ENCODE peak calls at places on chromosomes 7 and 10, in eight cellular contexts. One of them, this sample, is unnamed.

GRCh38 chr10:15361131-15361530 is 10.0 kb downstream of the FAM171A1 start:
- DNase-seq in BJ: no peak
- DNase-seq in hepatocyte: no peak
- DNase-seq in Peyer's patch: no peak
- DNase-seq in adrenal gland: no peak
- DNase-seq in fibroblast of the aortic adventitia: no peak
- DNase-seq in PC-9: no peak
- DNase-seq in lower leg skin: no peak
- DNase-seq in this sample: no peak

GRCh38 chr10:28913436-28913835 is 236.1 kb downstream of the BAMBI start:
- DNase-seq in BJ: no peak
- DNase-seq in hepatocyte: no peak
- DNase-seq in Peyer's patch: no peak
- DNase-seq in adrenal gland: no peak
- DNase-seq in fibroblast of the aortic adventitia: no peak
- DNase-seq in PC-9: no peak
- DNase-seq in lower leg skin: no peak
- DNase-seq in this sample: no peak

GRCh38 chr7:129831424-129832058 is 121.2 kb downstream of the UBE2H start:
- DNase-seq in BJ: peak
- DNase-seq in hepatocyte: peak
- DNase-seq in Peyer's patch: no peak
- DNase-seq in adrenal gland: peak
- DNase-seq in fibroblast of the aortic adventitia: peak
- DNase-seq in PC-9: peak
- DNase-seq in lower leg skin: no peak
- DNase-seq in this sample: peak

GRCh38 chr10:23994459-23995046 is 214.4 kb upstream of the KIAA1217 start:
- DNase-seq in BJ: no peak
- DNase-seq in hepatocyte: peak
- DNase-seq in Peyer's patch: peak
- DNase-seq in adrenal gland: peak
- DNase-seq in fibroblast of the aortic adventitia: peak
- DNase-seq in PC-9: no peak
- DNase-seq in lower leg skin: peak
- DNase-seq in this sample: peak

GRCh38 chr10:80760914-80761371 is 223.2 kb downstream of the SH2D4B start:
- DNase-seq in BJ: no peak
- DNase-seq in hepatocyte: no peak
- DNase-seq in Peyer's patch: no peak
- DNase-seq in adrenal gland: no peak
- DNase-seq in fibroblast of the aortic adventitia: no peak
- DNase-seq in PC-9: no peak
- DNase-seq in lower leg skin: no peak
- DNase-seq in this sample: no peak

GRCh38 chr7:130566168-130566897 is 74.4 kb downstream of the MEST start:
- DNase-seq in BJ: no peak
- DNase-seq in hepatocyte: peak
- DNase-seq in Peyer's patch: no peak
- DNase-seq in adrenal gland: peak
- DNase-seq in fibroblast of the aortic adventitia: peak
- DNase-seq in PC-9: no peak
- DNase-seq in lower leg skin: no peak
- DNase-seq in this sample: peak

GRCh38 chr7:2928613-2929311 is 84.7 kb upstream of the GNA12 start:
- DNase-seq in BJ: no peak
- DNase-seq in hepatocyte: no peak
- DNase-seq in Peyer's patch: peak
- DNase-seq in adrenal gland: no peak
- DNase-seq in fibroblast of the aortic adventitia: no peak
- DNase-seq in PC-9: no peak
- DNase-seq in lower leg skin: no peak
- DNase-seq in this sample: no peak

GRCh38 chr10:121138112-121138860 is 287.1 kb downstream of the WDR11 start:
- DNase-seq in BJ: no peak
- DNase-seq in hepatocyte: no peak
- DNase-seq in Peyer's patch: no peak
- DNase-seq in adrenal gland: no peak
- DNase-seq in fibroblast of the aortic adventitia: no peak
- DNase-seq in PC-9: no peak
- DNase-seq in lower leg skin: no peak
- DNase-seq in this sample: no peak

GRCh38 chr7:24457215-24457549 is 116.1 kb upstream of the PALS2 start:
- DNase-seq in BJ: no peak
- DNase-seq in hepatocyte: no peak
- DNase-seq in Peyer's patch: no peak
- DNase-seq in adrenal gland: no peak
- DNase-seq in fibroblast of the aortic adventitia: peak
- DNase-seq in PC-9: no peak
- DNase-seq in lower leg skin: no peak
- DNase-seq in this sample: no peak

GRCh38 chr7:105690286-105690915 is 109.1 kb upstream of the EFCAB10 start:
- DNase-seq in BJ: no peak
- DNase-seq in hepatocyte: no peak
- DNase-seq in Peyer's patch: no peak
- DNase-seq in adrenal gland: no peak
- DNase-seq in fibroblast of the aortic adventitia: no peak
- DNase-seq in PC-9: no peak
- DNase-seq in lower leg skin: no peak
- DNase-seq in this sample: no peak

GRCh38 chr7:20399516-20399915 is 68.8 kb downstream of the ITGB8 start:
- DNase-seq in BJ: no peak
- DNase-seq in hepatocyte: no peak
- DNase-seq in Peyer's patch: no peak
- DNase-seq in adrenal gland: no peak
- DNase-seq in fibroblast of the aortic adventitia: peak
- DNase-seq in PC-9: no peak
- DNase-seq in lower leg skin: no peak
- DNase-seq in this sample: no peak

GRCh38 chr10:122796796-122797195 is 48.9 kb downstream of the CUZD1 start:
- DNase-seq in BJ: no peak
- DNase-seq in hepatocyte: no peak
- DNase-seq in Peyer's patch: no peak
- DNase-seq in adrenal gland: no peak
- DNase-seq in fibroblast of the aortic adventitia: no peak
- DNase-seq in PC-9: no peak
- DNase-seq in lower leg skin: no peak
- DNase-seq in this sample: no peak

GRCh38 chr10:64265961-64266360 is 744.8 kb downstream of the REEP3 start:
- DNase-seq in BJ: no peak
- DNase-seq in hepatocyte: no peak
- DNase-seq in Peyer's patch: no peak
- DNase-seq in adrenal gland: no peak
- DNase-seq in fibroblast of the aortic adventitia: no peak
- DNase-seq in PC-9: no peak
- DNase-seq in lower leg skin: no peak
- DNase-seq in this sample: no peak

GRCh38 chr7:157228864-157229422 is 90.2 kb downstream of the UBE3C start:
- DNase-seq in BJ: no peak
- DNase-seq in hepatocyte: peak
- DNase-seq in Peyer's patch: no peak
- DNase-seq in adrenal gland: no peak
- DNase-seq in fibroblast of the aortic adventitia: peak
- DNase-seq in PC-9: no peak
- DNase-seq in lower leg skin: no peak
- DNase-seq in this sample: peak

GRCh38 chr10:93515071-93515962 is 18.9 kb downstream of the CEP55 start:
- DNase-seq in BJ: no peak
- DNase-seq in hepatocyte: no peak
- DNase-seq in Peyer's patch: no peak
- DNase-seq in adrenal gland: no peak
- DNase-seq in fibroblast of the aortic adventitia: peak
- DNase-seq in PC-9: no peak
- DNase-seq in lower leg skin: no peak
- DNase-seq in this sample: no peak

GRCh38 chr7:42272793-42273665 is 36.0 kb upstream of the GLI3 start:
- DNase-seq in BJ: no peak
- DNase-seq in hepatocyte: peak
- DNase-seq in Peyer's patch: no peak
- DNase-seq in adrenal gland: no peak
- DNase-seq in fibroblast of the aortic adventitia: peak
- DNase-seq in PC-9: no peak
- DNase-seq in lower leg skin: no peak
- DNase-seq in this sample: peak

DNA sequence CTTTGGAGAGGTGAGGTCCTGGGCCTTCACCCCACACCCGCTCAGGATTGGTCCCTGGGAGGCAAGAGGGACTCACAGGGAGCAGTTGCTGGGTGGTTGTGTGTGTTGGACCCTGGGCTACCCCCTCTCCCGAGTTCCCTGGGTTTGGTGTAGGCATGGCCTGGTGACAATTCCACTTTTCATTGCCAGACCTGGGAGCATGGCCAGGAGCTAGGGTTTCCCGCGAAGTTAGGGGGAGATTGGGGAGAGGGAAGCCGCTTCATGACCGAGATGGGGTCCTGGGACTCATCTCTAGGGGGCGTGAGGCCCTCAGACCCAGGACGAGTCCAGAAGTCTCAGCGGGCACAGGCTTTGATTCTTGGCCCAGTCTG is 579 bp downstream of the PALD1 start:
- DNase-seq in BJ: no peak
- DNase-seq in hepatocyte: no peak
- DNase-seq in Peyer's patch: no peak
- DNase-seq in adrenal gland: no peak
- DNase-seq in fibroblast of the aortic adventitia: no peak
- DNase-seq in PC-9: no peak
- DNase-seq in lower leg skin: no peak
- DNase-seq in this sample: no peak
- H3K4me3 ChIP-seq in BJ: no peak
- H3K4me3 ChIP-seq in hepatocyte: peak
- H3K4me3 ChIP-seq in Peyer's patch: peak
- H3K4me3 ChIP-seq in adrenal gland: peak
- H3K4me3 ChIP-seq in fibroblast of the aortic adventitia: peak
- H3K4me3 ChIP-seq in PC-9: peak
- H3K4me3 ChIP-seq in lower leg skin: peak
- H3K4me3 ChIP-seq in this sample: peak

GRCh38 chr7:134374791-134375190 is 58.1 kb upstream of the SLC35B4 start:
- DNase-seq in BJ: no peak
- DNase-seq in hepatocyte: no peak
- DNase-seq in Peyer's patch: no peak
- DNase-seq in adrenal gland: no peak
- DNase-seq in fibroblast of the aortic adventitia: no peak
- DNase-seq in PC-9: no peak
- DNase-seq in lower leg skin: no peak
- DNase-seq in this sample: no peak

GRCh38 chr7:134375206-134375605 is 58.5 kb upstream of the SLC35B4 start:
- DNase-seq in BJ: no peak
- DNase-seq in hepatocyte: no peak
- DNase-seq in Peyer's patch: no peak
- DNase-seq in adrenal gland: no peak
- DNase-seq in fibroblast of the aortic adventitia: no peak
- DNase-seq in PC-9: no peak
- DNase-seq in lower leg skin: no peak
- DNase-seq in this sample: no peak

GRCh38 chr7:134374291-134374690 is 57.6 kb upstream of the SLC35B4 start:
- DNase-seq in BJ: no peak
- DNase-seq in hepatocyte: peak
- DNase-seq in Peyer's patch: no peak
- DNase-seq in adrenal gland: no peak
- DNase-seq in fibroblast of the aortic adventitia: no peak
- DNase-seq in PC-9: no peak
- DNase-seq in lower leg skin: no peak
- DNase-seq in this sample: no peak

GRCh38 chr7:134378562-134378961 is 61.8 kb upstream of the SLC35B4 start:
- DNase-seq in BJ: no peak
- DNase-seq in hepatocyte: no peak
- DNase-seq in Peyer's patch: no peak
- DNase-seq in adrenal gland: no peak
- DNase-seq in fibroblast of the aortic adventitia: no peak
- DNase-seq in PC-9: no peak
- DNase-seq in lower leg skin: no peak
- DNase-seq in this sample: no peak

DNA sequence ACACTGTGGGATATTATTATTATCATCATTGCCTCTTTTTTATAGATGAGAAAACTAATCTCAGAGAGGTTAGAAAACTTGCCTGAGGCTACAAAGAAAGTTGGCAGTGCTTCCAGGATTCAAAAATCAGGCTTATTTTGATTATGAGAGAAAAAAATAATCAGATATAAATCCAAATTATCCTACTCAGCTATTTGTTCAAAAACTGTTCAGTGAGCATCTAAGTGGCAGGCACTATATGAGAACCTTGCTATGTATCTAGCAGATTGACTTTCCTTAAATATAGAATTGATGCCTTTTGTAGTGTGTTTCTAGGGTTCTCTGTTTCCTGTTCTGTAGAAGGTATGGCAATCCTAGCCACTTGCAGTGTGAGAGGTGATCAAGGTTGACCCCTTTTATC is 60.0 kb upstream of the SLC35B4 start:
- DNase-seq in BJ: no peak
- DNase-seq in hepatocyte: no peak
- DNase-seq in Peyer's patch: no peak
- DNase-seq in adrenal gland: no peak
- DNase-seq in fibroblast of the aortic adventitia: no peak
- DNase-seq in PC-9: no peak
- DNase-seq in lower leg skin: no peak
- DNase-seq in this sample: no peak
- TF ChIP-seq CTCF in BJ: no peak
- TF ChIP-seq CTCF in hepatocyte: no peak
- TF ChIP-seq CTCF in Peyer's patch: no peak
- TF ChIP-seq CTCF in adrenal gland: no peak
- TF ChIP-seq CTCF in fibroblast of the aortic adventitia: no peak
- TF ChIP-seq CTCF in PC-9: no peak
- TF ChIP-seq CTCF in lower leg skin: no peak
- TF ChIP-seq CTCF in this sample: no peak

GRCh38 chr7:16061630-16062029 is 359.7 kb downstream of the CRPPA start:
- DNase-seq in BJ: no peak
- DNase-seq in hepatocyte: no peak
- DNase-seq in Peyer's patch: no peak
- DNase-seq in adrenal gland: no peak
- DNase-seq in fibroblast of the aortic adventitia: no peak
- DNase-seq in PC-9: no peak
- DNase-seq in lower leg skin: no peak
- DNase-seq in this sample: peak
- H3K4me3 ChIP-seq in BJ: no peak
- H3K4me3 ChIP-seq in hepatocyte: no peak
- H3K4me3 ChIP-seq in Peyer's patch: no peak
- H3K4me3 ChIP-seq in adrenal gland: no peak
- H3K4me3 ChIP-seq in fibroblast of the aortic adventitia: no peak
- H3K4me3 ChIP-seq in PC-9: no peak
- H3K4me3 ChIP-seq in lower leg skin: no peak
- H3K4me3 ChIP-seq in this sample: no peak

DNA sequence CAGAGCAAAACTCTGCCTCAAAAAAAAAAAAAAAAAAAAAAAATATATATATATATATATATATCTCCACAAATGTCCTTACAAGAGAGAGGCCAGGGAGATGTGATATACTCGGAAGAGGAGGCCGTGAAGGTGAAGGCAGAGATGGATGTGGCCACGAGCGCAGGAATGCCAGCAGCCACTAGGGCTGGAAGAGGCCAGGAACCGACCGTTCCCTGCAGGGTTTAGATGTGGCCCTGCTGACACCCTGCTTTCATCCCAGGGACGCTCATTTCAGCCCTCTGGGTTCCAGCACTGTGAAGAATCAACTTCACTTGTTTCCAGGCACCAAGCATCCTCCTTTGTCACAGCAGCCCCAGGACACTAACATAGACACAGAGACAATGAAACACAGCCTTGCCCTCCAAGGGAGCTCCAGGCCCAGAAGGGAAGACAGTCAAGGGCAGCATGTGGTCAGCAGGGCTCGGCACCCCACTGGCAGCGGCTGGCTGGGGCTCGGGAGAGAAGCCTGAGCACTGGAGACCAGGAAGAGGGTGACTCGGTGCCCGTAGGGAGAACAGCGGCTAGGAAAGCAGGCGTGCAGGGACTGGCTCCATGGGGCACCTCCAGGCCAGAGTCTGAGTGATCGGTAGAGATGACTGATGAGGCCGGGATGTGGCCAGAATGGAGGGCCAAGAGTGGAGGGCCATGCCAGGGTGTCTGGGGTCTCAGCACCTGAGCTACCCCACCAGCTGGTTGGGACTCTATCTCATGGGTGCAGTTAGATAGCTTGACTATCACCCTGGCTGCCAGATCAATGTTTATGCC is 7.6 kb downstream of the WDR86 start:
- DNase-seq in BJ: no peak
- DNase-seq in hepatocyte: no peak
- DNase-seq in Peyer's patch: no peak
- DNase-seq in adrenal gland: no peak
- DNase-seq in fibroblast of the aortic adventitia: no peak
- DNase-seq in PC-9: no peak
- DNase-seq in lower leg skin: no peak
- DNase-seq in this sample: no peak
- TF ChIP-seq CTCF in BJ: no peak
- TF ChIP-seq CTCF in hepatocyte: no peak
- TF ChIP-seq CTCF in Peyer's patch: no peak
- TF ChIP-seq CTCF in adrenal gland: no peak
- TF ChIP-seq CTCF in fibroblast of the aortic adventitia: no peak
- TF ChIP-seq CTCF in PC-9: no peak
- TF ChIP-seq CTCF in lower leg skin: no peak
- TF ChIP-seq CTCF in this sample: peak